ENCODE peak calls at places on chromosomes 4 and X, in nine cellular contexts. One of them, this sample, is unnamed.

GRCh38 chr4:150236626-150237025 is 158.4 kb downstream of the DCLK2 start:
- DNase-seq in SHP77 treated with DMSO at 0.1 percent for 48 hours: no peak
- DNase-seq in ACHN: no peak
- DNase-seq in stimulated activated naive CD8-positive, alpha-beta T cell treated with anti-CD3 and anti-CD28 coated beads, Interleukin-15, Interleukin-2, amounts not matched to agents 100 U/mL and 50 U/mL, for 24 hours: no peak
- DNase-seq in SW480: no peak
- DNase-seq in mesothelial cell of epicardium: no peak
- DNase-seq in HS-5: no peak
- DNase-seq in tibial nerve: no peak
- DNase-seq in left kidney: no peak
- DNase-seq in this sample: no peak

GRCh38 chr4:88018471-88018870 is 11.0 kb downstream of the PKD2 start:
- DNase-seq in left kidney: no peak
- DNase-seq in SHP77 treated with DMSO at 0.1 percent for 48 hours: no peak
- DNase-seq in stimulated activated naive CD8-positive, alpha-beta T cell treated with anti-CD3 and anti-CD28 coated beads, Interleukin-15, Interleukin-2, amounts not matched to agents 100 U/mL and 50 U/mL, for 24 hours: no peak
- DNase-seq in SW480: no peak
- DNase-seq in HS-5: no peak
- DNase-seq in ACHN: peak
- DNase-seq in tibial nerve: no peak
- DNase-seq in mesothelial cell of epicardium: no peak
- DNase-seq in this sample: no peak

GRCh38 chr4:102263024-102263787 is 82.1 kb downstream of the SLC39A8 start:
- DNase-seq in HS-5: no peak
- DNase-seq in ACHN: peak
- DNase-seq in SHP77 treated with DMSO at 0.1 percent for 48 hours: no peak
- DNase-seq in left kidney: peak
- DNase-seq in tibial nerve: no peak
- DNase-seq in mesothelial cell of epicardium: no peak
- DNase-seq in SW480: peak
- DNase-seq in stimulated activated naive CD8-positive, alpha-beta T cell treated with anti-CD3 and anti-CD28 coated beads, Interleukin-15, Interleukin-2, amounts not matched to agents 100 U/mL and 50 U/mL, for 24 hours: no peak
- DNase-seq in this sample: peak

GRCh38 chrX:40091691-40092421 is 5.9 kb downstream of the BCOR start:
- DNase-seq in HS-5: no peak
- DNase-seq in left kidney: no peak
- DNase-seq in mesothelial cell of epicardium: no peak
- DNase-seq in SHP77 treated with DMSO at 0.1 percent for 48 hours: no peak
- DNase-seq in ACHN: no peak
- DNase-seq in stimulated activated naive CD8-positive, alpha-beta T cell treated with anti-CD3 and anti-CD28 coated beads, Interleukin-15, Interleukin-2, amounts not matched to agents 100 U/mL and 50 U/mL, for 24 hours: no peak
- DNase-seq in SW480: no peak
- DNase-seq in tibial nerve: no peak
- DNase-seq in this sample: no peak

GRCh38 chr4:126935784-126936183 is 697.0 kb upstream of the INTU start:
- DNase-seq in ACHN: no peak
- DNase-seq in mesothelial cell of epicardium: no peak
- DNase-seq in tibial nerve: no peak
- DNase-seq in left kidney: no peak
- DNase-seq in HS-5: no peak
- DNase-seq in SW480: no peak
- DNase-seq in stimulated activated naive CD8-positive, alpha-beta T cell treated with anti-CD3 and anti-CD28 coated beads, Interleukin-15, Interleukin-2, amounts not matched to agents 100 U/mL and 50 U/mL, for 24 hours: no peak
- DNase-seq in SHP77 treated with DMSO at 0.1 percent for 48 hours: no peak
- DNase-seq in this sample: no peak

GRCh38 chr4:141133146-141134006 is at the start of gene RNF150:
- DNase-seq in HS-5: peak
- DNase-seq in SHP77 treated with DMSO at 0.1 percent for 48 hours: peak
- DNase-seq in left kidney: peak
- DNase-seq in ACHN: peak
- DNase-seq in SW480: no peak
- DNase-seq in mesothelial cell of epicardium: peak
- DNase-seq in tibial nerve: peak
- DNase-seq in stimulated activated naive CD8-positive, alpha-beta T cell treated with anti-CD3 and anti-CD28 coated beads, Interleukin-15, Interleukin-2, amounts not matched to agents 100 U/mL and 50 U/mL, for 24 hours: peak
- DNase-seq in this sample: peak

GRCh38 chr4:40594261-40595178 is 35.1 kb downstream of the RBM47 start:
- DNase-seq in left kidney: no peak
- DNase-seq in HS-5: no peak
- DNase-seq in SHP77 treated with DMSO at 0.1 percent for 48 hours: no peak
- DNase-seq in stimulated activated naive CD8-positive, alpha-beta T cell treated with anti-CD3 and anti-CD28 coated beads, Interleukin-15, Interleukin-2, amounts not matched to agents 100 U/mL and 50 U/mL, for 24 hours: no peak
- DNase-seq in ACHN: no peak
- DNase-seq in mesothelial cell of epicardium: no peak
- DNase-seq in SW480: no peak
- DNase-seq in tibial nerve: no peak
- DNase-seq in this sample: no peak

GRCh38 chr4:158538176-158538575 is 16.5 kb downstream of the RXFP1 start:
- DNase-seq in tibial nerve: no peak
- DNase-seq in left kidney: no peak
- DNase-seq in mesothelial cell of epicardium: no peak
- DNase-seq in HS-5: no peak
- DNase-seq in stimulated activated naive CD8-positive, alpha-beta T cell treated with anti-CD3 and anti-CD28 coated beads, Interleukin-15, Interleukin-2, amounts not matched to agents 100 U/mL and 50 U/mL, for 24 hours: no peak
- DNase-seq in SW480: no peak
- DNase-seq in SHP77 treated with DMSO at 0.1 percent for 48 hours: no peak
- DNase-seq in ACHN: no peak
- DNase-seq in this sample: no peak

GRCh38 chr4:81921757-81922159 is 450.1 kb upstream of the RASGEF1B start:
- DNase-seq in tibial nerve: no peak
- DNase-seq in SHP77 treated with DMSO at 0.1 percent for 48 hours: no peak
- DNase-seq in SW480: no peak
- DNase-seq in mesothelial cell of epicardium: no peak
- DNase-seq in left kidney: peak
- DNase-seq in HS-5: no peak
- DNase-seq in stimulated activated naive CD8-positive, alpha-beta T cell treated with anti-CD3 and anti-CD28 coated beads, Interleukin-15, Interleukin-2, amounts not matched to agents 100 U/mL and 50 U/mL, for 24 hours: no peak
- DNase-seq in ACHN: no peak
- DNase-seq in this sample: no peak

GRCh38 chr4:180665994-180666818 is 1577.0 kb upstream of the TENM3 start:
- DNase-seq in left kidney: peak
- DNase-seq in stimulated activated naive CD8-positive, alpha-beta T cell treated with anti-CD3 and anti-CD28 coated beads, Interleukin-15, Interleukin-2, amounts not matched to agents 100 U/mL and 50 U/mL, for 24 hours: peak
- DNase-seq in SHP77 treated with DMSO at 0.1 percent for 48 hours: peak
- DNase-seq in HS-5: peak
- DNase-seq in tibial nerve: no peak
- DNase-seq in SW480: peak
- DNase-seq in mesothelial cell of epicardium: no peak
- DNase-seq in ACHN: peak
- DNase-seq in this sample: peak

GRCh38 chr4:109560687-109561452 is 824 bp downstream of the MCUB start:
- DNase-seq in SW480: peak
- DNase-seq in stimulated activated naive CD8-positive, alpha-beta T cell treated with anti-CD3 and anti-CD28 coated beads, Interleukin-15, Interleukin-2, amounts not matched to agents 100 U/mL and 50 U/mL, for 24 hours: peak
- DNase-seq in left kidney: peak
- DNase-seq in tibial nerve: no peak
- DNase-seq in mesothelial cell of epicardium: peak
- DNase-seq in HS-5: peak
- DNase-seq in SHP77 treated with DMSO at 0.1 percent for 48 hours: no peak
- DNase-seq in ACHN: peak
- DNase-seq in this sample: no peak

GRCh38 chr4:164659765-164660164 is 94.2 kb upstream of the SMIM31 start:
- DNase-seq in ACHN: no peak
- DNase-seq in left kidney: no peak
- DNase-seq in SW480: no peak
- DNase-seq in stimulated activated naive CD8-positive, alpha-beta T cell treated with anti-CD3 and anti-CD28 coated beads, Interleukin-15, Interleukin-2, amounts not matched to agents 100 U/mL and 50 U/mL, for 24 hours: no peak
- DNase-seq in SHP77 treated with DMSO at 0.1 percent for 48 hours: no peak
- DNase-seq in HS-5: no peak
- DNase-seq in tibial nerve: no peak
- DNase-seq in mesothelial cell of epicardium: no peak
- DNase-seq in this sample: no peak

GRCh38 chr4:186297013-186297645 is 31.1 kb downstream of the F11 start:
- DNase-seq in mesothelial cell of epicardium: no peak
- DNase-seq in SW480: peak
- DNase-seq in stimulated activated naive CD8-positive, alpha-beta T cell treated with anti-CD3 and anti-CD28 coated beads, Interleukin-15, Interleukin-2, amounts not matched to agents 100 U/mL and 50 U/mL, for 24 hours: no peak
- DNase-seq in ACHN: peak
- DNase-seq in SHP77 treated with DMSO at 0.1 percent for 48 hours: peak
- DNase-seq in left kidney: peak
- DNase-seq in tibial nerve: no peak
- DNase-seq in HS-5: peak
- DNase-seq in this sample: peak

GRCh38 chr4:182604161-182604591 is 313.0 kb downstream of the DCTD start:
- DNase-seq in HS-5: peak
- DNase-seq in left kidney: no peak
- DNase-seq in ACHN: no peak
- DNase-seq in SW480: no peak
- DNase-seq in tibial nerve: no peak
- DNase-seq in stimulated activated naive CD8-positive, alpha-beta T cell treated with anti-CD3 and anti-CD28 coated beads, Interleukin-15, Interleukin-2, amounts not matched to agents 100 U/mL and 50 U/mL, for 24 hours: no peak
- DNase-seq in mesothelial cell of epicardium: no peak
- DNase-seq in SHP77 treated with DMSO at 0.1 percent for 48 hours: peak
- DNase-seq in this sample: no peak

GRCh38 chr4:126174627-126175026 is 859.9 kb downstream of the FAT4 start:
- DNase-seq in ACHN: no peak
- DNase-seq in mesothelial cell of epicardium: no peak
- DNase-seq in stimulated activated naive CD8-positive, alpha-beta T cell treated with anti-CD3 and anti-CD28 coated beads, Interleukin-15, Interleukin-2, amounts not matched to agents 100 U/mL and 50 U/mL, for 24 hours: no peak
- DNase-seq in SHP77 treated with DMSO at 0.1 percent for 48 hours: no peak
- DNase-seq in left kidney: no peak
- DNase-seq in tibial nerve: no peak
- DNase-seq in SW480: no peak
- DNase-seq in HS-5: no peak
- DNase-seq in this sample: no peak

GRCh38 chr4:25284466-25284865 is 28.1 kb upstream of the ZCCHC4 start:
- DNase-seq in HS-5: no peak
- DNase-seq in stimulated activated naive CD8-positive, alpha-beta T cell treated with anti-CD3 and anti-CD28 coated beads, Interleukin-15, Interleukin-2, amounts not matched to agents 100 U/mL and 50 U/mL, for 24 hours: no peak
- DNase-seq in tibial nerve: no peak
- DNase-seq in left kidney: no peak
- DNase-seq in SW480: no peak
- DNase-seq in SHP77 treated with DMSO at 0.1 percent for 48 hours: no peak
- DNase-seq in ACHN: no peak
- DNase-seq in mesothelial cell of epicardium: no peak
- DNase-seq in this sample: no peak

GRCh38 chr4:185689407-185689806 is 122.6 kb downstream of the SORBS2 start:
- DNase-seq in stimulated activated naive CD8-positive, alpha-beta T cell treated with anti-CD3 and anti-CD28 coated beads, Interleukin-15, Interleukin-2, amounts not matched to agents 100 U/mL and 50 U/mL, for 24 hours: no peak
- DNase-seq in tibial nerve: no peak
- DNase-seq in mesothelial cell of epicardium: no peak
- DNase-seq in HS-5: no peak
- DNase-seq in SW480: no peak
- DNase-seq in left kidney: no peak
- DNase-seq in ACHN: no peak
- DNase-seq in SHP77 treated with DMSO at 0.1 percent for 48 hours: no peak
- DNase-seq in this sample: no peak

GRCh38 chr4:10343656-10344055 is 113.6 kb downstream of the ZNF518B start:
- DNase-seq in mesothelial cell of epicardium: no peak
- DNase-seq in HS-5: no peak
- DNase-seq in tibial nerve: no peak
- DNase-seq in stimulated activated naive CD8-positive, alpha-beta T cell treated with anti-CD3 and anti-CD28 coated beads, Interleukin-15, Interleukin-2, amounts not matched to agents 100 U/mL and 50 U/mL, for 24 hours: no peak
- DNase-seq in ACHN: no peak
- DNase-seq in left kidney: no peak
- DNase-seq in SW480: peak
- DNase-seq in SHP77 treated with DMSO at 0.1 percent for 48 hours: no peak
- DNase-seq in this sample: no peak

GRCh38 chr4:24923550-24923949 is 10.7 kb upstream of the CCDC149 start:
- DNase-seq in ACHN: no peak
- DNase-seq in left kidney: no peak
- DNase-seq in SHP77 treated with DMSO at 0.1 percent for 48 hours: no peak
- DNase-seq in HS-5: no peak
- DNase-seq in stimulated activated naive CD8-positive, alpha-beta T cell treated with anti-CD3 and anti-CD28 coated beads, Interleukin-15, Interleukin-2, amounts not matched to agents 100 U/mL and 50 U/mL, for 24 hours: no peak
- DNase-seq in SW480: no peak
- DNase-seq in mesothelial cell of epicardium: no peak
- DNase-seq in tibial nerve: no peak
- DNase-seq in this sample: no peak

GRCh38 chrX:118976599-118977340 is 2.4 kb downstream of the LONRF3 start:
- DNase-seq in SHP77 treated with DMSO at 0.1 percent for 48 hours: no peak
- DNase-seq in HS-5: no peak
- DNase-seq in SW480: peak
- DNase-seq in mesothelial cell of epicardium: peak
- DNase-seq in tibial nerve: no peak
- DNase-seq in stimulated activated naive CD8-positive, alpha-beta T cell treated with anti-CD3 and anti-CD28 coated beads, Interleukin-15, Interleukin-2, amounts not matched to agents 100 U/mL and 50 U/mL, for 24 hours: peak
- DNase-seq in ACHN: peak
- DNase-seq in left kidney: peak
- DNase-seq in this sample: no peak

GRCh38 chr4:83197555-83198235 is 83.2 kb upstream of the PLAC8 start:
- DNase-seq in left kidney: no peak
- DNase-seq in tibial nerve: no peak
- DNase-seq in SHP77 treated with DMSO at 0.1 percent for 48 hours: no peak
- DNase-seq in SW480: no peak
- DNase-seq in mesothelial cell of epicardium: no peak
- DNase-seq in HS-5: no peak
- DNase-seq in stimulated activated naive CD8-positive, alpha-beta T cell treated with anti-CD3 and anti-CD28 coated beads, Interleukin-15, Interleukin-2, amounts not matched to agents 100 U/mL and 50 U/mL, for 24 hours: no peak
- DNase-seq in ACHN: no peak
- DNase-seq in this sample: no peak

GRCh38 chrX:63275127-63275526 is 76.0 kb downstream of the SPIN4 start:
- DNase-seq in HS-5: peak
- DNase-seq in SW480: peak
- DNase-seq in stimulated activated naive CD8-positive, alpha-beta T cell treated with anti-CD3 and anti-CD28 coated beads, Interleukin-15, Interleukin-2, amounts not matched to agents 100 U/mL and 50 U/mL, for 24 hours: peak
- DNase-seq in SHP77 treated with DMSO at 0.1 percent for 48 hours: no peak
- DNase-seq in mesothelial cell of epicardium: no peak
- DNase-seq in ACHN: peak
- DNase-seq in left kidney: peak
- DNase-seq in tibial nerve: no peak
- DNase-seq in this sample: no peak

GRCh38 chr4:5793514-5793913 is 82.5 kb downstream of the EVC start:
- DNase-seq in ACHN: no peak
- DNase-seq in left kidney: no peak
- DNase-seq in tibial nerve: no peak
- DNase-seq in mesothelial cell of epicardium: no peak
- DNase-seq in SW480: no peak
- DNase-seq in stimulated activated naive CD8-positive, alpha-beta T cell treated with anti-CD3 and anti-CD28 coated beads, Interleukin-15, Interleukin-2, amounts not matched to agents 100 U/mL and 50 U/mL, for 24 hours: no peak
- DNase-seq in SHP77 treated with DMSO at 0.1 percent for 48 hours: no peak
- DNase-seq in HS-5: no peak
- DNase-seq in this sample: no peak

GRCh38 chr4:150049682-150050081 is 28.6 kb upstream of the DCLK2 start:
- DNase-seq in HS-5: no peak
- DNase-seq in left kidney: no peak
- DNase-seq in mesothelial cell of epicardium: no peak
- DNase-seq in ACHN: no peak
- DNase-seq in SHP77 treated with DMSO at 0.1 percent for 48 hours: no peak
- DNase-seq in stimulated activated naive CD8-positive, alpha-beta T cell treated with anti-CD3 and anti-CD28 coated beads, Interleukin-15, Interleukin-2, amounts not matched to agents 100 U/mL and 50 U/mL, for 24 hours: no peak
- DNase-seq in tibial nerve: no peak
- DNase-seq in SW480: no peak
- DNase-seq in this sample: no peak

GRCh38 chr4:110769578-110769977 is 146.7 kb upstream of the PITX2 start:
- DNase-seq in left kidney: no peak
- DNase-seq in stimulated activated naive CD8-positive, alpha-beta T cell treated with anti-CD3 and anti-CD28 coated beads, Interleukin-15, Interleukin-2, amounts not matched to agents 100 U/mL and 50 U/mL, for 24 hours: no peak
- DNase-seq in SHP77 treated with DMSO at 0.1 percent for 48 hours: no peak
- DNase-seq in HS-5: no peak
- DNase-seq in mesothelial cell of epicardium: no peak
- DNase-seq in ACHN: no peak
- DNase-seq in tibial nerve: no peak
- DNase-seq in SW480: no peak
- DNase-seq in this sample: peak

GRCh38 chr4:145939856-145940255 is 1.2 kb upstream of the ZNF827 start:
- DNase-seq in SW480: peak
- DNase-seq in mesothelial cell of epicardium: no peak
- DNase-seq in stimulated activated naive CD8-positive, alpha-beta T cell treated with anti-CD3 and anti-CD28 coated beads, Interleukin-15, Interleukin-2, amounts not matched to agents 100 U/mL and 50 U/mL, for 24 hours: no peak
- DNase-seq in SHP77 treated with DMSO at 0.1 percent for 48 hours: no peak
- DNase-seq in tibial nerve: no peak
- DNase-seq in left kidney: no peak
- DNase-seq in HS-5: no peak
- DNase-seq in ACHN: no peak
- DNase-seq in this sample: no peak

GRCh38 chr4:156598138-156598681 is 373.4 kb downstream of the PDGFC start:
- DNase-seq in left kidney: peak
- DNase-seq in ACHN: no peak
- DNase-seq in stimulated activated naive CD8-positive, alpha-beta T cell treated with anti-CD3 and anti-CD28 coated beads, Interleukin-15, Interleukin-2, amounts not matched to agents 100 U/mL and 50 U/mL, for 24 hours: no peak
- DNase-seq in tibial nerve: no peak
- DNase-seq in HS-5: no peak
- DNase-seq in SHP77 treated with DMSO at 0.1 percent for 48 hours: no peak
- DNase-seq in SW480: peak
- DNase-seq in mesothelial cell of epicardium: no peak
- DNase-seq in this sample: no peak

GRCh38 chrX:1205681-1206611 is 6.5 kb downstream of the CRLF2 start:
- DNase-seq in tibial nerve: no peak
- DNase-seq in left kidney: peak
- DNase-seq in stimulated activated naive CD8-positive, alpha-beta T cell treated with anti-CD3 and anti-CD28 coated beads, Interleukin-15, Interleukin-2, amounts not matched to agents 100 U/mL and 50 U/mL, for 24 hours: no peak
- DNase-seq in ACHN: peak
- DNase-seq in SHP77 treated with DMSO at 0.1 percent for 48 hours: no peak
- DNase-seq in mesothelial cell of epicardium: peak
- DNase-seq in HS-5: peak
- DNase-seq in SW480: peak
- DNase-seq in this sample: peak

GRCh38 chr4:106868381-106869035 is 167.6 kb downstream of the DKK2 start:
- DNase-seq in left kidney: no peak
- DNase-seq in ACHN: no peak
- DNase-seq in SW480: no peak
- DNase-seq in HS-5: peak
- DNase-seq in tibial nerve: no peak
- DNase-seq in stimulated activated naive CD8-positive, alpha-beta T cell treated with anti-CD3 and anti-CD28 coated beads, Interleukin-15, Interleukin-2, amounts not matched to agents 100 U/mL and 50 U/mL, for 24 hours: no peak
- DNase-seq in SHP77 treated with DMSO at 0.1 percent for 48 hours: no peak
- DNase-seq in mesothelial cell of epicardium: no peak
- DNase-seq in this sample: no peak

GRCh38 chr4:158835456-158836369 is 66.9 kb downstream of the FNIP2 start:
- DNase-seq in stimulated activated naive CD8-positive, alpha-beta T cell treated with anti-CD3 and anti-CD28 coated beads, Interleukin-15, Interleukin-2, amounts not matched to agents 100 U/mL and 50 U/mL, for 24 hours: no peak
- DNase-seq in SW480: no peak
- DNase-seq in tibial nerve: no peak
- DNase-seq in ACHN: no peak
- DNase-seq in mesothelial cell of epicardium: no peak
- DNase-seq in HS-5: no peak
- DNase-seq in SHP77 treated with DMSO at 0.1 percent for 48 hours: no peak
- DNase-seq in left kidney: no peak
- DNase-seq in this sample: no peak

This sample was measured in epithelial cell of proximal tubule.